ENCODE peak calls at places on chromosomes 5 and 9, in ten cellular contexts. One of them, this sample, is unnamed.

GRCh38 chr9:37952731-37953130 is 48.8 kb upstream of the SLC25A51 start:
- DNase-seq in lower lobe of right lung: peak
- DNase-seq in stimulated activated CD4-positive, alpha-beta T cell treated with anti-CD3 and anti-CD28 coated beads, Interleukin-15, amount 100 ng/mL, for 24 hours: no peak
- DNase-seq in cerebellum: no peak
- DNase-seq in CD8-positive, alpha-beta memory T cell: no peak
- DNase-seq in A172: peak
- DNase-seq in fibroblast of pulmonary artery: peak
- DNase-seq in RWPE1: peak
- DNase-seq in central memory CD4-positive, alpha-beta T cell: no peak
- DNase-seq in anterior cingulate cortex: no peak
- DNase-seq in this sample: no peak

GRCh38 chr5:177303121-177303924 is at the start of the genes PRELID1 and RAB24:
- DNase-seq in lower lobe of right lung: peak
- DNase-seq in stimulated activated CD4-positive, alpha-beta T cell treated with anti-CD3 and anti-CD28 coated beads, Interleukin-15, amount 100 ng/mL, for 24 hours: peak
- DNase-seq in cerebellum: peak
- DNase-seq in CD8-positive, alpha-beta memory T cell: peak
- DNase-seq in A172: peak
- DNase-seq in fibroblast of pulmonary artery: peak
- DNase-seq in RWPE1: peak
- DNase-seq in central memory CD4-positive, alpha-beta T cell: peak
- DNase-seq in anterior cingulate cortex: peak
- DNase-seq in this sample: peak

GRCh38 chr5:171242521-171242920 is 66.5 kb upstream of the TLX3 start:
- DNase-seq in lower lobe of right lung: no peak
- DNase-seq in stimulated activated CD4-positive, alpha-beta T cell treated with anti-CD3 and anti-CD28 coated beads, Interleukin-15, amount 100 ng/mL, for 24 hours: no peak
- DNase-seq in cerebellum: no peak
- DNase-seq in CD8-positive, alpha-beta memory T cell: no peak
- DNase-seq in A172: no peak
- DNase-seq in fibroblast of pulmonary artery: peak
- DNase-seq in RWPE1: no peak
- DNase-seq in central memory CD4-positive, alpha-beta T cell: no peak
- DNase-seq in anterior cingulate cortex: no peak
- DNase-seq in this sample: no peak

GRCh38 chr5:132396589-132397001 is 27.1 kb downstream of the SLC22A5 start:
- DNase-seq in lower lobe of right lung: no peak
- DNase-seq in stimulated activated CD4-positive, alpha-beta T cell treated with anti-CD3 and anti-CD28 coated beads, Interleukin-15, amount 100 ng/mL, for 24 hours: no peak
- DNase-seq in cerebellum: no peak
- DNase-seq in CD8-positive, alpha-beta memory T cell: no peak
- DNase-seq in A172: no peak
- DNase-seq in fibroblast of pulmonary artery: no peak
- DNase-seq in RWPE1: no peak
- DNase-seq in central memory CD4-positive, alpha-beta T cell: no peak
- DNase-seq in anterior cingulate cortex: no peak
- DNase-seq in this sample: no peak

GRCh38 chr9:101201626-101202025 is 173.1 kb downstream of the PLPPR1 start:
- DNase-seq in lower lobe of right lung: no peak
- DNase-seq in stimulated activated CD4-positive, alpha-beta T cell treated with anti-CD3 and anti-CD28 coated beads, Interleukin-15, amount 100 ng/mL, for 24 hours: no peak
- DNase-seq in cerebellum: no peak
- DNase-seq in CD8-positive, alpha-beta memory T cell: no peak
- DNase-seq in A172: no peak
- DNase-seq in fibroblast of pulmonary artery: no peak
- DNase-seq in RWPE1: no peak
- DNase-seq in central memory CD4-positive, alpha-beta T cell: no peak
- DNase-seq in anterior cingulate cortex: no peak
- DNase-seq in this sample: peak

GRCh38 chr5:39283231-39283818 is 64.0 kb upstream of the FYB1 start:
- DNase-seq in lower lobe of right lung: no peak
- DNase-seq in stimulated activated CD4-positive, alpha-beta T cell treated with anti-CD3 and anti-CD28 coated beads, Interleukin-15, amount 100 ng/mL, for 24 hours: peak
- DNase-seq in cerebellum: no peak
- DNase-seq in CD8-positive, alpha-beta memory T cell: peak
- DNase-seq in A172: peak
- DNase-seq in fibroblast of pulmonary artery: peak
- DNase-seq in RWPE1: peak
- DNase-seq in central memory CD4-positive, alpha-beta T cell: peak
- DNase-seq in anterior cingulate cortex: peak
- DNase-seq in this sample: peak

GRCh38 chr9:133931059-133931458 is 61.1 kb downstream of the VAV2 start:
- DNase-seq in lower lobe of right lung: no peak
- DNase-seq in stimulated activated CD4-positive, alpha-beta T cell treated with anti-CD3 and anti-CD28 coated beads, Interleukin-15, amount 100 ng/mL, for 24 hours: no peak
- DNase-seq in cerebellum: no peak
- DNase-seq in CD8-positive, alpha-beta memory T cell: no peak
- DNase-seq in A172: no peak
- DNase-seq in fibroblast of pulmonary artery: no peak
- DNase-seq in RWPE1: no peak
- DNase-seq in central memory CD4-positive, alpha-beta T cell: no peak
- DNase-seq in anterior cingulate cortex: no peak
- DNase-seq in this sample: no peak

GRCh38 chr5:103232393-103232999 is 26.1 kb upstream of the MACIR start:
- DNase-seq in lower lobe of right lung: no peak
- DNase-seq in stimulated activated CD4-positive, alpha-beta T cell treated with anti-CD3 and anti-CD28 coated beads, Interleukin-15, amount 100 ng/mL, for 24 hours: peak
- DNase-seq in cerebellum: peak
- DNase-seq in CD8-positive, alpha-beta memory T cell: no peak
- DNase-seq in A172: peak
- DNase-seq in fibroblast of pulmonary artery: peak
- DNase-seq in RWPE1: peak
- DNase-seq in central memory CD4-positive, alpha-beta T cell: no peak
- DNase-seq in anterior cingulate cortex: no peak
- DNase-seq in this sample: no peak

GRCh38 chr5:83922699-83923098 is 202.0 kb upstream of the HAPLN1 start:
- DNase-seq in lower lobe of right lung: no peak
- DNase-seq in stimulated activated CD4-positive, alpha-beta T cell treated with anti-CD3 and anti-CD28 coated beads, Interleukin-15, amount 100 ng/mL, for 24 hours: no peak
- DNase-seq in cerebellum: peak
- DNase-seq in CD8-positive, alpha-beta memory T cell: no peak
- DNase-seq in A172: no peak
- DNase-seq in fibroblast of pulmonary artery: no peak
- DNase-seq in RWPE1: no peak
- DNase-seq in central memory CD4-positive, alpha-beta T cell: no peak
- DNase-seq in anterior cingulate cortex: peak
- DNase-seq in this sample: no peak

GRCh38 chr5:169374761-169375160 is 73.8 kb upstream of the SLIT3 start:
- DNase-seq in lower lobe of right lung: no peak
- DNase-seq in stimulated activated CD4-positive, alpha-beta T cell treated with anti-CD3 and anti-CD28 coated beads, Interleukin-15, amount 100 ng/mL, for 24 hours: no peak
- DNase-seq in cerebellum: no peak
- DNase-seq in CD8-positive, alpha-beta memory T cell: no peak
- DNase-seq in A172: no peak
- DNase-seq in fibroblast of pulmonary artery: no peak
- DNase-seq in RWPE1: no peak
- DNase-seq in central memory CD4-positive, alpha-beta T cell: no peak
- DNase-seq in anterior cingulate cortex: no peak
- DNase-seq in this sample: no peak

GRCh38 chr5:166772770-166773169 is 1518.7 kb upstream of the WWC1 start:
- DNase-seq in lower lobe of right lung: no peak
- DNase-seq in stimulated activated CD4-positive, alpha-beta T cell treated with anti-CD3 and anti-CD28 coated beads, Interleukin-15, amount 100 ng/mL, for 24 hours: no peak
- DNase-seq in cerebellum: no peak
- DNase-seq in CD8-positive, alpha-beta memory T cell: no peak
- DNase-seq in A172: peak
- DNase-seq in fibroblast of pulmonary artery: peak
- DNase-seq in RWPE1: peak
- DNase-seq in central memory CD4-positive, alpha-beta T cell: no peak
- DNase-seq in anterior cingulate cortex: no peak
- DNase-seq in this sample: no peak

GRCh38 chr5:74041913-74042312 is 415.9 kb downstream of the ARHGEF28 start:
- DNase-seq in lower lobe of right lung: no peak
- DNase-seq in stimulated activated CD4-positive, alpha-beta T cell treated with anti-CD3 and anti-CD28 coated beads, Interleukin-15, amount 100 ng/mL, for 24 hours: no peak
- DNase-seq in cerebellum: no peak
- DNase-seq in CD8-positive, alpha-beta memory T cell: no peak
- DNase-seq in A172: no peak
- DNase-seq in fibroblast of pulmonary artery: no peak
- DNase-seq in RWPE1: no peak
- DNase-seq in central memory CD4-positive, alpha-beta T cell: no peak
- DNase-seq in anterior cingulate cortex: no peak
- DNase-seq in this sample: no peak

GRCh38 chr9:110571801-110572490 is 7.6 kb downstream of the SVEP1 start:
- DNase-seq in lower lobe of right lung: no peak
- DNase-seq in stimulated activated CD4-positive, alpha-beta T cell treated with anti-CD3 and anti-CD28 coated beads, Interleukin-15, amount 100 ng/mL, for 24 hours: no peak
- DNase-seq in cerebellum: no peak
- DNase-seq in CD8-positive, alpha-beta memory T cell: no peak
- DNase-seq in A172: no peak
- DNase-seq in fibroblast of pulmonary artery: no peak
- DNase-seq in RWPE1: no peak
- DNase-seq in central memory CD4-positive, alpha-beta T cell: no peak
- DNase-seq in anterior cingulate cortex: no peak
- DNase-seq in this sample: no peak

GRCh38 chr5:546376-546908 is 22.2 kb upstream of the SLC9A3 start:
- DNase-seq in lower lobe of right lung: no peak
- DNase-seq in stimulated activated CD4-positive, alpha-beta T cell treated with anti-CD3 and anti-CD28 coated beads, Interleukin-15, amount 100 ng/mL, for 24 hours: no peak
- DNase-seq in cerebellum: no peak
- DNase-seq in CD8-positive, alpha-beta memory T cell: no peak
- DNase-seq in A172: no peak
- DNase-seq in fibroblast of pulmonary artery: no peak
- DNase-seq in RWPE1: no peak
- DNase-seq in central memory CD4-positive, alpha-beta T cell: no peak
- DNase-seq in anterior cingulate cortex: no peak
- DNase-seq in this sample: no peak

GRCh38 chr5:17258429-17258828 is 41.0 kb downstream of the BASP1 start:
- DNase-seq in lower lobe of right lung: no peak
- DNase-seq in stimulated activated CD4-positive, alpha-beta T cell treated with anti-CD3 and anti-CD28 coated beads, Interleukin-15, amount 100 ng/mL, for 24 hours: no peak
- DNase-seq in cerebellum: no peak
- DNase-seq in CD8-positive, alpha-beta memory T cell: no peak
- DNase-seq in A172: peak
- DNase-seq in fibroblast of pulmonary artery: no peak
- DNase-seq in RWPE1: peak
- DNase-seq in central memory CD4-positive, alpha-beta T cell: no peak
- DNase-seq in anterior cingulate cortex: no peak
- DNase-seq in this sample: no peak

GRCh38 chr9:70411141-70411929 is 3.1 kb downstream of the KLF9 start:
- DNase-seq in lower lobe of right lung: peak
- DNase-seq in stimulated activated CD4-positive, alpha-beta T cell treated with anti-CD3 and anti-CD28 coated beads, Interleukin-15, amount 100 ng/mL, for 24 hours: peak
- DNase-seq in cerebellum: peak
- DNase-seq in CD8-positive, alpha-beta memory T cell: peak
- DNase-seq in A172: no peak
- DNase-seq in fibroblast of pulmonary artery: peak
- DNase-seq in RWPE1: peak
- DNase-seq in central memory CD4-positive, alpha-beta T cell: peak
- DNase-seq in anterior cingulate cortex: peak
- DNase-seq in this sample: peak

GRCh38 chr9:69900406-69900805 is 79.8 kb downstream of the CFAP95 start:
- DNase-seq in lower lobe of right lung: no peak
- DNase-seq in stimulated activated CD4-positive, alpha-beta T cell treated with anti-CD3 and anti-CD28 coated beads, Interleukin-15, amount 100 ng/mL, for 24 hours: no peak
- DNase-seq in cerebellum: no peak
- DNase-seq in CD8-positive, alpha-beta memory T cell: no peak
- DNase-seq in A172: peak
- DNase-seq in fibroblast of pulmonary artery: no peak
- DNase-seq in RWPE1: no peak
- DNase-seq in central memory CD4-positive, alpha-beta T cell: no peak
- DNase-seq in anterior cingulate cortex: no peak
- DNase-seq in this sample: no peak

GRCh38 chr9:113857875-113858274 is 18.2 kb upstream of the ZNF618 start:
- DNase-seq in lower lobe of right lung: peak
- DNase-seq in stimulated activated CD4-positive, alpha-beta T cell treated with anti-CD3 and anti-CD28 coated beads, Interleukin-15, amount 100 ng/mL, for 24 hours: peak
- DNase-seq in cerebellum: no peak
- DNase-seq in CD8-positive, alpha-beta memory T cell: no peak
- DNase-seq in A172: no peak
- DNase-seq in fibroblast of pulmonary artery: no peak
- DNase-seq in RWPE1: no peak
- DNase-seq in central memory CD4-positive, alpha-beta T cell: no peak
- DNase-seq in anterior cingulate cortex: no peak
- DNase-seq in this sample: no peak

GRCh38 chr5:115349001-115349817 is 52.8 kb upstream of the CCDC112 start:
- DNase-seq in lower lobe of right lung: no peak
- DNase-seq in stimulated activated CD4-positive, alpha-beta T cell treated with anti-CD3 and anti-CD28 coated beads, Interleukin-15, amount 100 ng/mL, for 24 hours: no peak
- DNase-seq in cerebellum: no peak
- DNase-seq in CD8-positive, alpha-beta memory T cell: no peak
- DNase-seq in A172: peak
- DNase-seq in fibroblast of pulmonary artery: peak
- DNase-seq in RWPE1: peak
- DNase-seq in central memory CD4-positive, alpha-beta T cell: no peak
- DNase-seq in anterior cingulate cortex: no peak
- DNase-seq in this sample: peak

GRCh38 chr5:76204713-76205112 is 121.5 kb downstream of the SV2C start:
- DNase-seq in lower lobe of right lung: no peak
- DNase-seq in stimulated activated CD4-positive, alpha-beta T cell treated with anti-CD3 and anti-CD28 coated beads, Interleukin-15, amount 100 ng/mL, for 24 hours: no peak
- DNase-seq in cerebellum: peak
- DNase-seq in CD8-positive, alpha-beta memory T cell: no peak
- DNase-seq in A172: no peak
- DNase-seq in fibroblast of pulmonary artery: no peak
- DNase-seq in RWPE1: peak
- DNase-seq in central memory CD4-positive, alpha-beta T cell: no peak
- DNase-seq in anterior cingulate cortex: no peak
- DNase-seq in this sample: no peak

GRCh38 chr9:132732326-132732725 is 62.1 kb downstream of the GTF3C4 start:
- DNase-seq in lower lobe of right lung: no peak
- DNase-seq in stimulated activated CD4-positive, alpha-beta T cell treated with anti-CD3 and anti-CD28 coated beads, Interleukin-15, amount 100 ng/mL, for 24 hours: no peak
- DNase-seq in cerebellum: no peak
- DNase-seq in CD8-positive, alpha-beta memory T cell: no peak
- DNase-seq in A172: no peak
- DNase-seq in fibroblast of pulmonary artery: no peak
- DNase-seq in RWPE1: no peak
- DNase-seq in central memory CD4-positive, alpha-beta T cell: no peak
- DNase-seq in anterior cingulate cortex: no peak
- DNase-seq in this sample: no peak

GRCh38 chr5:74017786-74018211 is 391.8 kb downstream of the ARHGEF28 start:
- DNase-seq in lower lobe of right lung: no peak
- DNase-seq in stimulated activated CD4-positive, alpha-beta T cell treated with anti-CD3 and anti-CD28 coated beads, Interleukin-15, amount 100 ng/mL, for 24 hours: no peak
- DNase-seq in cerebellum: peak
- DNase-seq in CD8-positive, alpha-beta memory T cell: no peak
- DNase-seq in A172: peak
- DNase-seq in fibroblast of pulmonary artery: peak
- DNase-seq in RWPE1: peak
- DNase-seq in central memory CD4-positive, alpha-beta T cell: no peak
- DNase-seq in anterior cingulate cortex: peak
- DNase-seq in this sample: peak

GRCh38 chr5:122581629-122582028 is 193.3 kb upstream of the SNX2 start:
- DNase-seq in lower lobe of right lung: no peak
- DNase-seq in stimulated activated CD4-positive, alpha-beta T cell treated with anti-CD3 and anti-CD28 coated beads, Interleukin-15, amount 100 ng/mL, for 24 hours: no peak
- DNase-seq in cerebellum: no peak
- DNase-seq in CD8-positive, alpha-beta memory T cell: no peak
- DNase-seq in A172: peak
- DNase-seq in fibroblast of pulmonary artery: peak
- DNase-seq in RWPE1: no peak
- DNase-seq in central memory CD4-positive, alpha-beta T cell: no peak
- DNase-seq in anterior cingulate cortex: no peak
- DNase-seq in this sample: no peak

GRCh38 chr5:92283521-92283920 is 900.4 kb upstream of the ARRDC3 start:
- DNase-seq in lower lobe of right lung: no peak
- DNase-seq in stimulated activated CD4-positive, alpha-beta T cell treated with anti-CD3 and anti-CD28 coated beads, Interleukin-15, amount 100 ng/mL, for 24 hours: no peak
- DNase-seq in cerebellum: no peak
- DNase-seq in CD8-positive, alpha-beta memory T cell: no peak
- DNase-seq in A172: no peak
- DNase-seq in fibroblast of pulmonary artery: no peak
- DNase-seq in RWPE1: no peak
- DNase-seq in central memory CD4-positive, alpha-beta T cell: no peak
- DNase-seq in anterior cingulate cortex: no peak
- DNase-seq in this sample: no peak

GRCh38 chr9:115373000-115373709 is 255.2 kb upstream of the TNC start:
- DNase-seq in lower lobe of right lung: no peak
- DNase-seq in stimulated activated CD4-positive, alpha-beta T cell treated with anti-CD3 and anti-CD28 coated beads, Interleukin-15, amount 100 ng/mL, for 24 hours: peak
- DNase-seq in cerebellum: no peak
- DNase-seq in CD8-positive, alpha-beta memory T cell: no peak
- DNase-seq in A172: peak
- DNase-seq in fibroblast of pulmonary artery: peak
- DNase-seq in RWPE1: peak
- DNase-seq in central memory CD4-positive, alpha-beta T cell: no peak
- DNase-seq in anterior cingulate cortex: no peak
- DNase-seq in this sample: no peak

GRCh38 chr5:180809403-180810209 is 7.0 kb upstream of the MGAT1 start:
- DNase-seq in lower lobe of right lung: peak
- DNase-seq in stimulated activated CD4-positive, alpha-beta T cell treated with anti-CD3 and anti-CD28 coated beads, Interleukin-15, amount 100 ng/mL, for 24 hours: peak
- DNase-seq in cerebellum: peak
- DNase-seq in CD8-positive, alpha-beta memory T cell: peak
- DNase-seq in A172: peak
- DNase-seq in fibroblast of pulmonary artery: peak
- DNase-seq in RWPE1: peak
- DNase-seq in central memory CD4-positive, alpha-beta T cell: peak
- DNase-seq in anterior cingulate cortex: peak
- DNase-seq in this sample: peak

GRCh38 chr9:6667633-6668280 is 22.2 kb upstream of the GLDC start:
- DNase-seq in lower lobe of right lung: no peak
- DNase-seq in stimulated activated CD4-positive, alpha-beta T cell treated with anti-CD3 and anti-CD28 coated beads, Interleukin-15, amount 100 ng/mL, for 24 hours: no peak
- DNase-seq in cerebellum: peak
- DNase-seq in CD8-positive, alpha-beta memory T cell: no peak
- DNase-seq in A172: peak
- DNase-seq in fibroblast of pulmonary artery: peak
- DNase-seq in RWPE1: peak
- DNase-seq in central memory CD4-positive, alpha-beta T cell: no peak
- DNase-seq in anterior cingulate cortex: peak
- DNase-seq in this sample: no peak

GRCh38 chr9:75133396-75133795 is 45.1 kb downstream of the OSTF1 start:
- DNase-seq in lower lobe of right lung: no peak
- DNase-seq in stimulated activated CD4-positive, alpha-beta T cell treated with anti-CD3 and anti-CD28 coated beads, Interleukin-15, amount 100 ng/mL, for 24 hours: no peak
- DNase-seq in cerebellum: no peak
- DNase-seq in CD8-positive, alpha-beta memory T cell: no peak
- DNase-seq in A172: no peak
- DNase-seq in fibroblast of pulmonary artery: no peak
- DNase-seq in RWPE1: no peak
- DNase-seq in central memory CD4-positive, alpha-beta T cell: no peak
- DNase-seq in anterior cingulate cortex: no peak
- DNase-seq in this sample: no peak